ENCODE peak calls at places on chromosomes 4 and X, in five cellular contexts. L, Q, M, T and G are unnamed samples.

GRCh38 chrX:109590176-109590575 is 34.8 kb downstream of the KCNE5 start:
- DNase-seq in M (no peak), T (no peak), L (no peak), Q (no peak), G (no peak)

GRCh38 chr4:66567551-66567950 is 897.3 kb upstream of the EPHA5 start:
- DNase-seq in Q (no peak), M (no peak), T (no peak), L (no peak), G (no peak)

GRCh38 chr4:102405706-102406510 is 60.6 kb upstream of the SLC39A8 start:
- DNase-seq in T (no peak), Q (no peak), M (no peak), L (no peak), G (no peak)

GRCh38 chrX:21738145-21738949 is 19.6 kb downstream of the SMPX start:
- DNase-seq in T (no peak), M (no peak), L (no peak), Q (no peak), G (no peak)

GRCh38 chr4:185535818-185536729 is 767 bp upstream of the PDLIM3 start:
- DNase-seq in M (peak; percentile 33), Q (no peak), T (no peak), L (no peak), G (no peak)

GRCh38 chr4:166670341-166670740 is 564.0 kb downstream of the SPOCK3 start:
- DNase-seq in T (no peak), M (no peak), L (no peak), Q (no peak), G (no peak)

GRCh38 chr4:174156239-174156826 is 127.1 kb downstream of the FBXO8 start:
- DNase-seq in T (peak; percentile 23), L (peak; percentile 48), M (peak; percentile 27), Q (peak; percentile 39), G (peak; percentile 46)

GRCh38 chr4:55553442-55553841 is 6.7 kb upstream of the CLOCK start:
- DNase-seq in T (peak; percentile 67), L (no peak), M (no peak), Q (no peak), G (peak; percentile 89)

GRCh38 chrX:9538544-9539045 is 73.7 kb downstream of the TBL1X start:
- DNase-seq in T (peak; percentile 83), Q (no peak), M (peak; percentile 41), L (no peak), G (no peak)

GRCh38 chr4:186643501-186644315 is 79.9 kb downstream of the FAT1 start:
- DNase-seq in L (no peak), Q (no peak), M (no peak), T (peak; percentile 94), G (no peak)

GRCh38 chr4:141541851-141542250 is 94.5 kb upstream of the IL15 start:
- DNase-seq in L (no peak), Q (no peak), M (no peak), T (no peak), G (no peak)

GRCh38 chrX:153828723-153829548 is 1.4 kb downstream of the PDZD4 start:
- DNase-seq in T (peak; percentile 2), Q (no peak), L (no peak), M (peak; percentile 61), G (no peak)

GRCh38 chrX:45009371-45010000 is 136.5 kb downstream of the KDM6A start:
- DNase-seq in M (no peak), Q (no peak), L (no peak), T (no peak), G (peak; percentile 15)

GRCh38 chr4:175443547-175443946 is 368.5 kb downstream of the GPM6A start:
- DNase-seq in L (no peak), Q (no peak), T (no peak), M (no peak), G (no peak)

GRCh38 chrX:154727418-154728323 is 23.2 kb downstream of the GAB3 start:
- DNase-seq in Q (no peak), L (no peak), M (no peak), T (no peak), G (no peak)

GRCh38 chr4:41212221-41213203 is 1.8 kb downstream of the APBB2 start:
- DNase-seq in T (peak; percentile 64), Q (no peak), L (no peak), M (peak; percentile 55), G (peak; percentile 58)

GRCh38 chrX:133045986-133046385 is 50.9 kb downstream of the USP26 start:
- DNase-seq in Q (no peak), T (peak; percentile 2), L (peak; percentile 10), M (no peak), G (peak; percentile 13)

GRCh38 chrX:29138003-29138402 is 550.8 kb downstream of the IL1RAPL1 start:
- DNase-seq in Q (no peak), T (no peak), L (no peak), M (no peak), G (no peak)

GRCh38 chrX:120401301-120401700 is 39.4 kb downstream of the ATP1B4 start:
- DNase-seq in Q (no peak), L (no peak), T (no peak), M (no peak), G (peak; percentile 2)

GRCh38 chr4:14562901-14563300 is 439.4 kb upstream of the CPEB2 start:
- DNase-seq in M (peak; percentile 10), Q (no peak), L (no peak), T (no peak), G (no peak)

GRCh38 chrX:74382613-74383012 is 38.7 kb upstream of the SLC16A2 start:
- DNase-seq in T (peak; percentile 29), Q (peak; percentile 60), M (peak; percentile 62), L (peak; percentile 41), G (peak; percentile 2)

GRCh38 chrX:13009256-13009655 is 34.3 kb downstream of the TMSB4X start:
- DNase-seq in M (no peak), Q (no peak), L (no peak), T (no peak), G (no peak)

GRCh38 chrX:17580529-17581155 is 156.7 kb upstream of the SCML1 start:
- DNase-seq in M (no peak), L (no peak), Q (no peak), T (no peak), G (no peak)

GRCh38 chr4:88999392-88999791 is 57.6 kb downstream of the FAM13A start:
- DNase-seq in Q (no peak), T (no peak), M (no peak), L (no peak), G (no peak)

GRCh38 chrX:113728937-113729336 is 854.9 kb upstream of the HTR2C start:
- DNase-seq in L (no peak), M (no peak), Q (no peak), T (no peak), G (no peak)

GRCh38 chr4:15912961-15913630 is 25.4 kb downstream of the FGFBP1 start:
- DNase-seq in M (no peak), T (no peak), L (no peak), Q (no peak), G (no peak)

GRCh38 chr4:112266823-112267222 is 18.9 kb downstream of the TIFA start:
- DNase-seq in L (no peak), Q (peak; percentile 23), M (peak; percentile 12), T (no peak), G (no peak)

GRCh38 chr4:118395057-118395679 is 42.4 kb upstream of the PRSS12 start:
- DNase-seq in T (no peak), Q (no peak), L (no peak), M (no peak), G (no peak)

GRCh38 chrX:47529548-47529947 is 31.5 kb upstream of the ARAF start:
- DNase-seq in T (no peak), Q (no peak), L (no peak), M (no peak), G (no peak)

GRCh38 chr4:76216521-76216920 is 2.9 kb upstream of the SCARB2 start:
- DNase-seq in L (no peak), T (no peak), Q (no peak), M (no peak), G (no peak)
- TF ChIP-seq JUND in L (no peak), T (no peak), Q (no peak), M (no peak), G (no peak)

GRCh38 chr4:2295535-2296442 is 33.9 kb upstream of the MXD4 start:
- DNase-seq in L (no peak), Q (no peak), M (peak; percentile 13), T (no peak), G (no peak)
- TF ChIP-seq JUND in L (no peak), Q (no peak), M (no peak), T (no peak), G (no peak)

GRCh38 chr4:170052919-170053318 is 26.7 kb upstream of the MFAP3L start:
- DNase-seq in M (no peak), L (no peak), Q (no peak), T (no peak), G (no peak)

GRCh38 chr4:170051402-170051801 is 25.2 kb upstream of the MFAP3L start:
- DNase-seq in T (no peak), Q (no peak), L (no peak), M (no peak), G (peak; percentile 0)

GRCh38 chr4:170049793-170050192 is 23.6 kb upstream of the MFAP3L start:
- DNase-seq in M (no peak), L (no peak), T (no peak), Q (no peak), G (no peak)

DNA sequence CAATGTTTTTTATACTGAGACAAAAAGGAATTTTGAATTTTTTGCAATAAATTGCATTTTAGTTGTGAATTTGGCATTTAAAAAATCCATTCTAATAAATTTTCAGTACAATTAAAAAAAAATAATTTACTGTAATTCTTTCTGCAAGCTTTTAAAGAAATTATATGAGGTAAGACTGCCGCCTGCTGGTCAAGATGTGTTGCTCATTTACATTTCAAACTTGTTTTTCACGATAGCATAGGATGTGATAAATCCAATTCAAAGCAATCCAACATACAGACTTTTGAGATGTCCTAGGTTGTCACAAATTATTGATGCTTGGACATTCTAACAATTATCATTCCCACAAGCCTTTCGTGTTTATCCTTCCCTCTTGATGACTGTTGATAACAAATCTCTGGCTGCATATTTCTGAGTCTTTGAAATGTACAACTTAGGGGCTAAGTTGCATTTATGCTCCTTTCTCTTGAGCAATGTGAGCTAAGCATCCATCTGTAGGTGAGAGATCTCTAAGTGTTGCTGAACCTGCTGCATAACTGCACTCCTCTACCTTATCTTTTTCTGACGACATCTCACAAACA is 21.7 kb upstream of the MFAP3L start:
- DNase-seq in Q (peak; percentile 23), L (peak; percentile 57), T (peak; percentile 53), M (peak; percentile 51), G (peak; percentile 67)
- TF ChIP-seq JUND in Q (no peak), L (no peak), T (no peak), M (no peak), G (no peak)

DNA sequence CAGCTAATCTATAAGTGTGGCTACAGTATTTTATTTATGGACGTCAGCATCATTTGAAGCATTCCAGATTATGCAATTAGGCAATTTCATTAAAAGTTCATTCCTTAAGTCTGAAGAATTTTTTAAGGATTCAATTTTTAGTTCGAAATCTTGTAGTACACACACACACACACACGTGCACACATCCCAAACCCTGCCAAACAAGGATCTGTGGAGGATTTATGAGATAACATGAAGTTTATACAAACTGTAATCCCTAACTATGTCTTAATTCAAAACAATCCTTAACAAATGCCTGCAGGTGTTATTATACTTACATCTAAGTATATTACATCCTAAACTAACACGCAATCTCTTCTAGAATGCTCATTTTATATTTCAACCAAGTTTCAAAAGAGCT is 105.8 kb downstream of the ELOVL6 start:
- DNase-seq in M (no peak), T (no peak), Q (no peak), L (no peak), G (no peak)
- TF ChIP-seq JUND in M (no peak), T (no peak), Q (no peak), L (no peak), G (no peak)

GRCh38 chr4:126136922-126137781 is 822.4 kb downstream of the FAT4 start:
- DNase-seq in Q (no peak), L (no peak), T (no peak), M (no peak), G (no peak)
- TF ChIP-seq JUND in Q (no peak), L (no peak), T (no peak), M (peak; percentile 84), G (no peak)

GRCh38 chr4:70624226-70624793 is 4.2 kb upstream of the ENAM start:
- DNase-seq in T (no peak), L (no peak), Q (no peak), M (no peak), G (no peak)
- TF ChIP-seq JUND in T (no peak), L (no peak), Q (no peak), M (no peak), G (no peak)